ENCODE peak calls at places on chromosomes 3 and 15, in eight cellular contexts. One of them, this sample, is unnamed.

GRCh38 chr3:186259612-186260383 is 102.2 kb downstream of the DGKG start:
- DNase-seq in left lung: peak; percentile 67
- DNase-seq in pancreas: peak; percentile 83
- DNase-seq in B cell: peak; percentile 82
- DNase-seq in mammary epithelial cell: peak; percentile 84
- DNase-seq in WTC11: peak; percentile 91
- DNase-seq in HepG2: peak; percentile 57
- DNase-seq in breast epithelium: peak; percentile 63
- DNase-seq in this sample: no peak

GRCh38 chr15:47293763-47294162 is 423.5 kb upstream of the SEMA6D start:
- DNase-seq in left lung: peak; percentile 74
- DNase-seq in pancreas: no peak
- DNase-seq in B cell: no peak
- DNase-seq in mammary epithelial cell: peak; percentile 58
- DNase-seq in WTC11: no peak
- DNase-seq in HepG2: no peak
- DNase-seq in breast epithelium: no peak
- DNase-seq in this sample: no peak

GRCh38 chr15:65832549-65833364 is 36.5 kb upstream of the RAB11A start:
- DNase-seq in left lung: peak; percentile 84
- DNase-seq in pancreas: peak; percentile 95
- DNase-seq in B cell: peak; percentile 54
- DNase-seq in mammary epithelial cell: peak; percentile 77
- DNase-seq in WTC11: peak; percentile 71
- DNase-seq in HepG2: peak; percentile 100
- DNase-seq in breast epithelium: peak; percentile 86
- DNase-seq in this sample: no peak

GRCh38 chr3:131899021-131899420 is 135.8 kb downstream of the CPNE4 start:
- DNase-seq in left lung: no peak
- DNase-seq in pancreas: no peak
- DNase-seq in B cell: no peak
- DNase-seq in mammary epithelial cell: no peak
- DNase-seq in WTC11: no peak
- DNase-seq in HepG2: no peak
- DNase-seq in breast epithelium: no peak
- DNase-seq in this sample: no peak

GRCh38 chr15:74958320-74958907 is 1.8 kb upstream of the RPP25 start:
- DNase-seq in left lung: peak; percentile 65
- DNase-seq in pancreas: peak; percentile 75
- DNase-seq in B cell: peak; percentile 45
- DNase-seq in mammary epithelial cell: no peak
- DNase-seq in WTC11: peak; percentile 50
- DNase-seq in HepG2: peak; percentile 68
- DNase-seq in breast epithelium: peak; percentile 64
- DNase-seq in this sample: no peak

GRCh38 chr15:81492303-81492702 is 118.3 kb upstream of the TMC3 start:
- DNase-seq in left lung: no peak
- DNase-seq in pancreas: no peak
- DNase-seq in B cell: no peak
- DNase-seq in mammary epithelial cell: peak; percentile 29
- DNase-seq in WTC11: no peak
- DNase-seq in HepG2: no peak
- DNase-seq in breast epithelium: no peak
- DNase-seq in this sample: no peak

GRCh38 chr3:38382506-38383080 is 36.0 kb downstream of the XYLB start:
- DNase-seq in left lung: no peak
- DNase-seq in pancreas: no peak
- DNase-seq in B cell: no peak
- DNase-seq in mammary epithelial cell: no peak
- DNase-seq in WTC11: no peak
- DNase-seq in HepG2: no peak
- DNase-seq in breast epithelium: no peak
- DNase-seq in this sample: peak; percentile 79

GRCh38 chr3:130770637-130771036 is 24.0 kb upstream of the PIK3R4 start:
- DNase-seq in left lung: no peak
- DNase-seq in pancreas: no peak
- DNase-seq in B cell: no peak
- DNase-seq in mammary epithelial cell: no peak
- DNase-seq in WTC11: no peak
- DNase-seq in HepG2: no peak
- DNase-seq in breast epithelium: no peak
- DNase-seq in this sample: no peak

GRCh38 chr3:23004971-23005370 is 198.2 kb upstream of the UBE2E2 start:
- DNase-seq in left lung: no peak
- DNase-seq in pancreas: no peak
- DNase-seq in B cell: no peak
- DNase-seq in mammary epithelial cell: peak; percentile 93
- DNase-seq in WTC11: no peak
- DNase-seq in HepG2: peak; percentile 31
- DNase-seq in breast epithelium: no peak
- DNase-seq in this sample: no peak

GRCh38 chr15:57580866-57581265 is 10.8 kb upstream of the MYZAP start:
- DNase-seq in left lung: no peak
- DNase-seq in pancreas: peak; percentile 54
- DNase-seq in B cell: no peak
- DNase-seq in mammary epithelial cell: no peak
- DNase-seq in WTC11: no peak
- DNase-seq in HepG2: peak; percentile 69
- DNase-seq in breast epithelium: no peak
- DNase-seq in this sample: no peak

GRCh38 chr15:78242128-78242527 is 7.8 kb upstream of the ACSBG1 start:
- DNase-seq in left lung: no peak
- DNase-seq in pancreas: no peak
- DNase-seq in B cell: no peak
- DNase-seq in mammary epithelial cell: no peak
- DNase-seq in WTC11: peak; percentile 71
- DNase-seq in HepG2: peak; percentile 55
- DNase-seq in breast epithelium: peak; percentile 5
- DNase-seq in this sample: no peak

GRCh38 chr3:123652346-123652984 is 67.6 kb upstream of the HACD2 start:
- DNase-seq in left lung: peak; percentile 69
- DNase-seq in pancreas: peak; percentile 79
- DNase-seq in B cell: peak; percentile 57
- DNase-seq in mammary epithelial cell: peak; percentile 35
- DNase-seq in WTC11: peak; percentile 89
- DNase-seq in HepG2: peak; percentile 62
- DNase-seq in breast epithelium: peak; percentile 72
- DNase-seq in this sample: peak; percentile 75

GRCh38 chr15:101537681-101538080 is 48.2 kb upstream of the PCSK6 start:
- DNase-seq in left lung: no peak
- DNase-seq in pancreas: no peak
- DNase-seq in B cell: no peak
- DNase-seq in mammary epithelial cell: no peak
- DNase-seq in WTC11: no peak
- DNase-seq in HepG2: peak; percentile 90
- DNase-seq in breast epithelium: no peak
- DNase-seq in this sample: no peak

GRCh38 chr3:184426691-184427141 is 46.9 kb downstream of the CHRD start:
- DNase-seq in left lung: no peak
- DNase-seq in pancreas: peak; percentile 77
- DNase-seq in B cell: no peak
- DNase-seq in mammary epithelial cell: peak; percentile 27
- DNase-seq in WTC11: no peak
- DNase-seq in HepG2: no peak
- DNase-seq in breast epithelium: no peak
- DNase-seq in this sample: no peak

GRCh38 chr15:72358532-72359180 is 17.2 kb downstream of the HEXA start:
- DNase-seq in left lung: peak; percentile 71
- DNase-seq in pancreas: no peak
- DNase-seq in B cell: no peak
- DNase-seq in mammary epithelial cell: peak; percentile 86
- DNase-seq in WTC11: no peak
- DNase-seq in HepG2: peak; percentile 83
- DNase-seq in breast epithelium: peak; percentile 86
- DNase-seq in this sample: no peak

GRCh38 chr3:119294402-119294888 is 262 bp downstream of the ARHGAP31 start:
- DNase-seq in left lung: peak; percentile 82
- DNase-seq in pancreas: peak; percentile 31
- DNase-seq in B cell: peak; percentile 88
- DNase-seq in mammary epithelial cell: no peak
- DNase-seq in WTC11: no peak
- DNase-seq in HepG2: no peak
- DNase-seq in breast epithelium: no peak
- DNase-seq in this sample: peak; percentile 51

GRCh38 chr3:131526801-131527347 is 24.1 kb upstream of the MRPL3 start:
- DNase-seq in left lung: peak; percentile 58
- DNase-seq in pancreas: peak; percentile 42
- DNase-seq in B cell: no peak
- DNase-seq in mammary epithelial cell: peak; percentile 4
- DNase-seq in WTC11: peak; percentile 91
- DNase-seq in HepG2: peak; percentile 32
- DNase-seq in breast epithelium: no peak
- DNase-seq in this sample: no peak

GRCh38 chr3:178436773-178437172 is 99.5 kb upstream of the KCNMB2 start:
- DNase-seq in left lung: no peak
- DNase-seq in pancreas: no peak
- DNase-seq in B cell: peak; percentile 9
- DNase-seq in mammary epithelial cell: no peak
- DNase-seq in WTC11: no peak
- DNase-seq in HepG2: no peak
- DNase-seq in breast epithelium: no peak
- DNase-seq in this sample: no peak

GRCh38 chr15:23629234-23629805 is 18.3 kb downstream of the MAGEL2 start:
- DNase-seq in left lung: no peak
- DNase-seq in pancreas: no peak
- DNase-seq in B cell: no peak
- DNase-seq in mammary epithelial cell: no peak
- DNase-seq in WTC11: no peak
- DNase-seq in HepG2: no peak
- DNase-seq in breast epithelium: no peak
- DNase-seq in this sample: no peak

GRCh38 chr3:184556502-184557347 is 4.9 kb upstream of the EPHB3 start:
- DNase-seq in left lung: no peak
- DNase-seq in pancreas: no peak
- DNase-seq in B cell: no peak
- DNase-seq in mammary epithelial cell: no peak
- DNase-seq in WTC11: no peak
- DNase-seq in HepG2: no peak
- DNase-seq in breast epithelium: no peak
- DNase-seq in this sample: no peak

GRCh38 chr3:72309626-72310025 is 524.7 kb upstream of the PROK2 start:
- DNase-seq in left lung: no peak
- DNase-seq in pancreas: no peak
- DNase-seq in B cell: peak; percentile 26
- DNase-seq in mammary epithelial cell: no peak
- DNase-seq in WTC11: no peak
- DNase-seq in HepG2: no peak
- DNase-seq in breast epithelium: no peak
- DNase-seq in this sample: no peak

GRCh38 chr15:73983773-73984172 is 8.3 kb downstream of the STOML1 start:
- DNase-seq in left lung: no peak
- DNase-seq in pancreas: no peak
- DNase-seq in B cell: no peak
- DNase-seq in mammary epithelial cell: no peak
- DNase-seq in WTC11: no peak
- DNase-seq in HepG2: no peak
- DNase-seq in breast epithelium: no peak
- DNase-seq in this sample: no peak

GRCh38 chr15:55434989-55435825 is 26.9 kb downstream of the PIERCE2 start:
- DNase-seq in left lung: no peak
- DNase-seq in pancreas: no peak
- DNase-seq in B cell: peak; percentile 44
- DNase-seq in mammary epithelial cell: peak; percentile 40
- DNase-seq in WTC11: no peak
- DNase-seq in HepG2: peak; percentile 54
- DNase-seq in breast epithelium: no peak
- DNase-seq in this sample: no peak

GRCh38 chr3:45198264-45199260 is 27.5 kb downstream of the TMEM158 start:
- DNase-seq in left lung: no peak
- DNase-seq in pancreas: no peak
- DNase-seq in B cell: no peak
- DNase-seq in mammary epithelial cell: no peak
- DNase-seq in WTC11: no peak
- DNase-seq in HepG2: no peak
- DNase-seq in breast epithelium: no peak
- DNase-seq in this sample: no peak
- TF ChIP-seq CTCF in left lung: no peak
- TF ChIP-seq CTCF in pancreas: no peak
- TF ChIP-seq CTCF in B cell: no peak
- TF ChIP-seq CTCF in mammary epithelial cell: no peak
- TF ChIP-seq CTCF in WTC11: no peak
- TF ChIP-seq CTCF in HepG2: no peak
- TF ChIP-seq CTCF in breast epithelium: no peak
- TF ChIP-seq CTCF in this sample: no peak

GRCh38 chr3:146577662-146578061 is 27.5 kb downstream of the PLSCR5 start:
- DNase-seq in left lung: no peak
- DNase-seq in pancreas: no peak
- DNase-seq in B cell: peak; percentile 60
- DNase-seq in mammary epithelial cell: peak; percentile 40
- DNase-seq in WTC11: no peak
- DNase-seq in HepG2: peak; percentile 39
- DNase-seq in breast epithelium: no peak
- DNase-seq in this sample: no peak
- TF ChIP-seq CTCF in left lung: no peak
- TF ChIP-seq CTCF in pancreas: no peak
- TF ChIP-seq CTCF in B cell: peak; percentile 83
- TF ChIP-seq CTCF in mammary epithelial cell: peak; percentile 51
- TF ChIP-seq CTCF in WTC11: no peak
- TF ChIP-seq CTCF in HepG2: peak; percentile 59
- TF ChIP-seq CTCF in breast epithelium: peak; percentile 37
- TF ChIP-seq CTCF in this sample: peak; percentile 61

GRCh38 chr3:139586420-139587017 is 47.0 kb upstream of the RBP1 start:
- DNase-seq in left lung: no peak
- DNase-seq in pancreas: no peak
- DNase-seq in B cell: no peak
- DNase-seq in mammary epithelial cell: no peak
- DNase-seq in WTC11: no peak
- DNase-seq in HepG2: no peak
- DNase-seq in breast epithelium: no peak
- DNase-seq in this sample: no peak

GRCh38 chr3:139585820-139586219 is 46.3 kb upstream of the RBP1 start:
- DNase-seq in left lung: no peak
- DNase-seq in pancreas: no peak
- DNase-seq in B cell: no peak
- DNase-seq in mammary epithelial cell: peak; percentile 16
- DNase-seq in WTC11: no peak
- DNase-seq in HepG2: no peak
- DNase-seq in breast epithelium: no peak
- DNase-seq in this sample: no peak

DNA sequence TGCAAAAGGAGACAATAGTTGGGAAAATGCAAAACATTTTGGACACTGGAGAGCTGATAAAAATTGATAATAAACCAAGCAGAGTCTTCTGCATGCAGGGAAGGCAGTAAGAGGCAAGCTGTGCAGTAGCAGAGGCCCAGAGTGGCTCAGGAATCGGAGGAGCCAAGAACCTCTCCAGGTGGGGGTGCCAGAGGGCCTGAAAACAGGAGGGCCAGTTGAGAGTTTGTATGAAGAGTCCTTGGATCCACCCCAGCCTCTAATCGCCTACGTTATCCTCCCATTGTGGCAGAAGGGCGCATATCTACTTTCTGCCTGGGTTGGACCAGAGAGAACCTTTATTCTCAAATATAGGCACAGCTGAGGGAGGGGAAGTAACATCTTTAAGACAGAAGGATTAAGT is 48.9 kb upstream of the RBP1 start:
- DNase-seq in left lung: no peak
- DNase-seq in pancreas: no peak
- DNase-seq in B cell: no peak
- DNase-seq in mammary epithelial cell: peak; percentile 36
- DNase-seq in WTC11: peak; percentile 79
- DNase-seq in HepG2: peak; percentile 39
- DNase-seq in breast epithelium: no peak
- DNase-seq in this sample: no peak
- TF ChIP-seq CTCF in left lung: no peak
- TF ChIP-seq CTCF in pancreas: no peak
- TF ChIP-seq CTCF in B cell: no peak
- TF ChIP-seq CTCF in mammary epithelial cell: peak; percentile 66
- TF ChIP-seq CTCF in WTC11: no peak
- TF ChIP-seq CTCF in HepG2: peak; percentile 59
- TF ChIP-seq CTCF in breast epithelium: no peak
- TF ChIP-seq CTCF in this sample: peak; percentile 11

GRCh38 chr3:87792532-87793321 is 266.1 kb downstream of the CGGBP1 start:
- DNase-seq in left lung: no peak
- DNase-seq in pancreas: peak; percentile 15
- DNase-seq in B cell: peak; percentile 25
- DNase-seq in mammary epithelial cell: no peak
- DNase-seq in WTC11: peak; percentile 61
- DNase-seq in HepG2: no peak
- DNase-seq in breast epithelium: no peak
- DNase-seq in this sample: peak; percentile 12
- TF ChIP-seq CTCF in left lung: no peak
- TF ChIP-seq CTCF in pancreas: no peak
- TF ChIP-seq CTCF in B cell: peak; percentile 16
- TF ChIP-seq CTCF in mammary epithelial cell: no peak
- TF ChIP-seq CTCF in WTC11: no peak
- TF ChIP-seq CTCF in HepG2: no peak
- TF ChIP-seq CTCF in breast epithelium: no peak
- TF ChIP-seq CTCF in this sample: no peak

This sample was measured in D721Med.